ENCODE peak calls at places on chromosomes 4 and X, in seven cellular contexts. Z is H9, S is neuronal stem cell, T is mesendoderm, N is IMR-90, O is trophoblast cell, L is mesenchymal stem cell. X is an unnamed sample.

GRCh38 chrX:95056901-95057300 is 1382.9 kb downstream of the FAM133A start:
- DNase-seq in N (peak), O (no peak), S (no peak), Z (no peak), T (peak), L (no peak), X (no peak)

GRCh38 chr4:158079661-158080060 is 93.2 kb downstream of the GASK1B start:
- DNase-seq in O (no peak), L (no peak), N (no peak), S (no peak), Z (no peak), T (no peak), X (no peak)

GRCh38 chr4:188869581-188869980 is 730.3 kb downstream of the TRIML1 start:
- DNase-seq in N (peak), S (no peak), T (no peak), Z (no peak), L (no peak), O (no peak), X (no peak)

GRCh38 chr4:3657917-3658913 is 108.0 kb upstream of the ADRA2C start:
- DNase-seq in T (no peak), N (peak), O (no peak), Z (no peak), L (no peak), S (no peak), X (no peak)

GRCh38 chr4:166324321-166324720 is 451.3 kb downstream of the TLL1 start:
- DNase-seq in N (no peak), T (peak), L (peak), O (peak), S (peak), Z (peak), X (no peak)

GRCh38 chr4:56164921-56165320 is 216.2 kb downstream of the CEP135 start:
- DNase-seq in Z (no peak), O (peak), T (no peak), N (no peak), S (no peak), L (no peak), X (no peak)

GRCh38 chr4:89788243-89789072 is 48.5 kb downstream of the SNCA start:
- DNase-seq in L (peak), S (no peak), T (no peak), Z (no peak), O (no peak), N (peak), X (no peak)

GRCh38 chr4:177740563-177740962 is 298.3 kb upstream of the AGA start:
- DNase-seq in O (no peak), Z (no peak), N (peak), L (no peak), T (no peak), S (no peak), X (no peak)

GRCh38 chr4:71607780-71608673 is 175.9 kb downstream of the GC start:
- DNase-seq in O (no peak), N (peak), Z (no peak), T (peak), L (peak), S (no peak), X (no peak)

GRCh38 chrX:106619797-106620196 is 8.0 kb downstream of the RADX start:
- DNase-seq in O (no peak), L (peak), S (no peak), N (peak), T (peak), Z (no peak), X (no peak)

GRCh38 chrX:11188664-11189063 is 77.5 kb downstream of the HCCS start:
- DNase-seq in L (no peak), Z (no peak), N (peak), T (no peak), O (no peak), S (no peak), X (no peak)

GRCh38 chr4:158630893-158631292 is 40.8 kb downstream of the C4orf46 start:
- DNase-seq in S (no peak), O (no peak), T (no peak), N (peak), Z (no peak), L (no peak), X (no peak)

GRCh38 chr4:16289872-16290554 is 63.7 kb upstream of the TAPT1 start:
- DNase-seq in N (peak), S (peak), O (no peak), Z (no peak), L (peak), T (peak), X (no peak)
- H3K4ac ChIP-seq in N (no peak), S (no peak), O (no peak), Z (no peak), L (no peak), T (no peak), X (no peak)

DNA sequence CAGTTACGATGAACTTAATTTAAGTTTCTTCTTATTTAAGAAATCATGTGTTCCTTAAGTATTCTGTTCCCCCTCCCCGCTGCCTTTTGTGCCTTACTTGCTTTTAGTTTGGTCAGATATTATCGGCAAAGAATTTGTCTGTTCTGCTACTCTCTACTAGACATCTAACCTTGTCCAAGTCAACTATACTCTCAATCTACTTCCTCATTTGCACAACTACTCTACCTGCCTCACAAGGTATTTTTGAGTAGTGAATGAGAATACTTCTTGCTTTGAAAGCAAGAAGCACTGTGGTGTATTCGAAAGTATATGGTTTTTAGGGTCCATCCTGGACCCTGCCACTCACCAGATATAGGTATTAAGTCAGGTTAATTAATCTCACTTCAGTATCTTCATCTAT is 8.0 kb upstream of the KLHL5 start:
- DNase-seq in S (no peak), O (no peak), T (no peak), N (no peak), L (no peak), Z (no peak), X (no peak)
- H3K4ac ChIP-seq in S (no peak), O (no peak), T (no peak), N (no peak), L (no peak), Z (no peak), X (no peak)

GRCh38 chr4:41865306-41865980 is 69.8 kb upstream of the TMEM33 start:
- DNase-seq in L (peak), T (peak), S (no peak), O (peak), N (no peak), Z (peak), X (peak)

GRCh38 chr4:41865981-41866798 is 69.0 kb upstream of the TMEM33 start:
- DNase-seq in Z (peak), O (no peak), L (no peak), N (no peak), S (no peak), T (no peak), X (peak)

GRCh38 chr4:41866799-41867677 is 68.2 kb upstream of the TMEM33 start:
- DNase-seq in N (no peak), T (peak), O (no peak), L (no peak), S (no peak), Z (peak), X (no peak)
- H3K4ac ChIP-seq in N (no peak), T (no peak), O (no peak), L (no peak), S (no peak), Z (no peak), X (no peak)

GRCh38 chrX:12929701-12930100 is 23.3 kb downstream of the TLR8 start:
- DNase-seq in L (no peak), T (no peak), N (peak), Z (no peak), O (no peak), S (no peak), X (no peak)

DNA sequence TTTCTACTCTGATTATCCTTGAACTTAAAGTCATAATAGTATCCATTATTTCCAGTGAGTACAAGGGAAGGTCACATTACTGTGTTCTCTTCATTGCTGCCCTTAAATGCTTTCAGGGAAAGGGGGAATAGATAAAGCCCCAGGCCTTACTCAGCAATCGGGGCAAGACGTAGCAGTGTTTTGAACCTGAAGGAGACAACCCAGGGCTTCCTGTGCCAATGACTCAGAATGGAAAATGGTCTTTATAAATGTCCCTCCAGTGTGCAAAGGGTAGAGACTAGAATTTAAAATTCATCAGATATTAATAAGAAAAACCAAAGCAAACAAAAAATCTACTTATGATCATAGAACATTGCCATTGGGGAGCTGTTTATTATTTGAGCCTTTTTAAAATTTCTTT is 23.7 kb downstream of the TLR8 start:
- DNase-seq in N (no peak), T (no peak), S (no peak), O (no peak), L (no peak), Z (no peak), X (no peak)
- H3K4ac ChIP-seq in N (no peak), T (no peak), S (no peak), O (no peak), L (no peak), Z (no peak), X (no peak)

DNA sequence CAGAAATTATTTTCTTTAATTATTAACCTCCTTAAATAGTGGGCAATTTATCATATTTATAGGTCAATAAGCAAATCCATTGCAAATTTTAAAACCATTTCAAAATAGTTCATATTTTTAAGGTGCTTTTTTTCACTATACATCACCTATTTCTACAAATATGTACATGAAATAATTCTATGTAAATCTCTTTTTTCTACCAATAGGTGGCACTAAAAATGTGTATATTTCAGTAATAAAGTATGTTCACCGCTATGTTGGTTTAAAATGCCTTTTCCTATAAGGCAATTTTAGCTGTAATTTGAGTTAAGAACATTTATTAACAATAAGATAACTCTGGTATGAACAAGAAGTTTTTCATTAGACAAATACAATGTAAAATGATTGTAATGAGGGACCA is 672.2 kb downstream of the KCTD8 start:
- DNase-seq in N (peak), T (no peak), L (peak), S (no peak), O (no peak), Z (no peak), X (no peak)
- H3K4ac ChIP-seq in N (no peak), T (no peak), L (no peak), S (no peak), O (no peak), Z (no peak), X (no peak)

X was measured in H1.